ENCODE peak calls at places on chromosomes 1 and 21, in eight cellular contexts. N, K, I, Q, E, Z, O and H are unnamed samples.

GRCh38 chr1:29256395-29256794 is 20.1 kb downstream of the PTPRU start:
- DNase-seq in K (no peak), Q (no peak), E (no peak), I (no peak), O (no peak), N (no peak), Z (peak; percentile 69), H (peak; percentile 70)

GRCh38 chr1:214031267-214031650 is 43.5 kb downstream of the PROX1 start:
- DNase-seq in Q (no peak), N (no peak), O (peak; percentile 57), I (no peak), Z (peak; percentile 78), E (no peak), K (no peak), H (peak; percentile 89)

GRCh38 chr1:110630770-110631663 is 24.9 kb upstream of the KCNA2 start:
- DNase-seq in Q (no peak), K (peak; percentile 90), I (peak; percentile 84), E (peak; percentile 64), N (peak; percentile 80), O (peak; percentile 69), Z (peak; percentile 80), H (peak; percentile 94)

GRCh38 chr1:235127203-235127602 is 1.4 kb downstream of the TOMM20 start:
- DNase-seq in E (no peak), I (no peak), N (no peak), K (peak; percentile 15), O (no peak), Z (no peak), Q (no peak), H (no peak)

GRCh38 chr1:31239653-31240241 is at the start of gene NKAIN1:
- DNase-seq in Z (peak; percentile 70), N (no peak), K (no peak), O (peak; percentile 64), Q (peak; percentile 22), I (no peak), E (peak; percentile 14), H (peak; percentile 86)

GRCh38 chr1:152481869-152482664 is 28.5 kb upstream of the LCE5A start:
- DNase-seq in Z (no peak), E (no peak), N (peak; percentile 22), Q (no peak), I (no peak), K (no peak), O (no peak), H (no peak)

GRCh38 chr1:218643281-218643680 is 298.1 kb downstream of the TGFB2 start:
- DNase-seq in N (no peak), Z (peak; percentile 14), Q (no peak), I (no peak), K (no peak), E (no peak), O (no peak), H (no peak)

GRCh38 chr1:19203440-19203839 is 6.6 kb downstream of the UBR4 start:
- DNase-seq in E (peak; percentile 64), N (no peak), Q (peak; percentile 87), O (no peak), Z (no peak), I (no peak), K (no peak), H (no peak)

GRCh38 chr1:150555198-150555970 is 6.2 kb downstream of the ADAMTSL4 start:
- DNase-seq in K (no peak), Z (no peak), I (no peak), O (no peak), N (no peak), Q (no peak), E (no peak), H (no peak)

GRCh38 chr1:13749543-13750307 is 49.7 kb downstream of the PRDM2 start:
- DNase-seq in N (no peak), Z (peak; percentile 68), O (peak; percentile 51), E (peak; percentile 49), K (peak; percentile 55), Q (no peak), I (no peak), H (peak; percentile 85)

GRCh38 chr1:148372731-148373130 is 110.4 kb downstream of the PPIAL4G start:
- DNase-seq in N (peak; percentile 40), O (no peak), Z (no peak), E (no peak), Q (no peak), I (no peak), K (peak; percentile 19), H (no peak)

GRCh38 chr1:7576946-7577657 is 194.0 kb upstream of the VAMP3 start:
- DNase-seq in K (no peak), O (no peak), I (no peak), Z (peak; percentile 68), Q (no peak), E (peak; percentile 9), N (no peak), H (peak; percentile 83)

GRCh38 chr1:67572217-67572593 is 112.8 kb upstream of the GADD45A start:
- DNase-seq in Z (no peak), Q (peak; percentile 25), K (no peak), I (no peak), E (no peak), O (no peak), N (no peak), H (no peak)
- H3K9ac ChIP-seq in Z (no peak overlapping the region), Q (no peak overlapping the region), K (no peak overlapping the region), I (no peak overlapping the region), E (no peak overlapping the region), O (no peak overlapping the region), N (peak overlapping the region; percentile 54), H (no peak overlapping the region)

GRCh38 chr1:70038025-70038424 is 167.4 kb downstream of the LRRC40 start:
- DNase-seq in Z (peak; percentile 57), O (no peak), I (no peak), N (no peak), K (no peak), E (no peak), Q (peak; percentile 28), H (no peak)

GRCh38 chr1:70033934-70034333 is 171.4 kb downstream of the LRRC40 start:
- DNase-seq in K (no peak), Z (no peak), I (no peak), E (no peak), O (no peak), N (no peak), Q (no peak), H (no peak)

GRCh38 chr1:70039485-70039884 is 165.9 kb downstream of the LRRC40 start:
- DNase-seq in Z (no peak), E (no peak), N (no peak), Q (no peak), I (no peak), O (no peak), K (no peak), H (no peak)

GRCh38 chr1:70033266-70033873 is 172.0 kb downstream of the LRRC40 start:
- DNase-seq in Z (no peak), O (no peak), K (no peak), N (no peak), I (no peak), Q (no peak), E (no peak), H (no peak)

GRCh38 chr1:70034403-70034802 is 171.0 kb downstream of the LRRC40 start:
- DNase-seq in E (peak; percentile 74), N (no peak), Z (peak; percentile 90), K (no peak), I (no peak), Q (peak; percentile 51), O (peak; percentile 31), H (peak; percentile 82)
- H3K27ac ChIP-seq in E (no peak overlapping the region), N (no peak overlapping the region), Z (no peak overlapping the region), K (no peak overlapping the region), I (no peak overlapping the region), Q (no peak overlapping the region), O (no peak overlapping the region), H (no peak overlapping the region)

DNA sequence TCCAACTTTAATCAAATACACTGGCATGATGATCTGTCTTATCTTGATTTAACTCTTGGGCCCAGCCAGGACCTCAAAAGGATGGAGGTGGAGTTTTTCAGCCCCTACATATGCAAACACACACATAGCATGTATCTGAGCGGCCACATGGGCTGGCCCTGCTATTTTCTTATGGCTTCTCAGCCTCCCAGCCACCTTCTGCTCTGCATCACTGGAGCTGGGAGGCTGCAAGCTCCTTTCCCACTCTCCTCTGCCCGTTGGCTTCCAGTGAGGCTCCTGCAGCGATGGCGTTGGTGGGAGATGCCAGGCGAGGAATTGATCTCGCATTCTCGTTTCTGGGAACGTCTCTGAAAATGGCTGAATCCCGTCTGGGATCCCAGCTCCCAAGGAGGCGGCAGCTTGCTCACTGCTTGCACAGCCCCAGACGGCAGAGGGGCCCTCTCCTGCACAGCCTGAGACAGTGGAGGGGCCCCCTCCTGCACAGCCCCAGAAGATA is 1.7 kb upstream of the PRXL2B start:
- DNase-seq in E (no peak), O (no peak), K (no peak), N (no peak), Q (no peak), I (no peak), Z (no peak), H (no peak)
- H3K9ac ChIP-seq in E (no peak overlapping the region), O (peak overlapping the region; percentile 68), K (peak overlapping the region; percentile 62), N (peak overlapping the region; percentile 97), Q (peak overlapping the region; percentile 89), I (peak overlapping the region; percentile 89), Z (no peak overlapping the region), H (no peak overlapping the region)

GRCh38 chr21:21412096-21412495 is 413.9 kb downstream of the NCAM2 start:
- DNase-seq in E (no peak), K (no peak), N (no peak), O (no peak), Q (no peak), I (no peak), Z (no peak), H (no peak)

GRCh38 chr21:21415741-21416140 is 417.5 kb downstream of the NCAM2 start:
- DNase-seq in Q (peak; percentile 48), N (no peak), E (no peak), Z (no peak), O (no peak), I (no peak), K (no peak), H (no peak)
- H3K27ac ChIP-seq in Q (no peak overlapping the region), N (no peak overlapping the region), E (no peak overlapping the region), Z (no peak overlapping the region), O (no peak overlapping the region), I (no peak overlapping the region), K (no peak overlapping the region), H (no peak overlapping the region)

DNA sequence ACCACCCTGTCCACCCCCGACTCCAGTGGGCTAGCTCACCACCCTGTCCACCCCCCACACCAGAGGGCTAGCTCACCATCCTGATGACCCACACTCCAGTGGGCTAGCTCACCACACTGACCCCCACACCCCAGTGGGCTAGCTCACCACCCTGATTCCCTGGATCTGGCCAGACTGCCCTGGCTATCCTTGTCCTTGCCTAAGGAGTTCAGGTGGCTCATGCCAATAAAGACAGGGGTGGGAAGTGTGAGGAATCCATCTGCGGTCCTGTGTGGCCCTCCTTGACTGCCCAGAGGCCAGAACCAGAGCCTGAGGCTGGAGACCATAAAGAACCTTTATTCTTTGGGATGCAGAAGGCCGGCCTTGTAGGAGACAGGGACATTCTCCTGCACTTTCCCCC is 3.6 kb downstream of the PADI1 start:
- DNase-seq in K (no peak), N (no peak), Q (no peak), O (no peak), Z (no peak), I (no peak), E (no peak), H (no peak)
- H3K9ac ChIP-seq in K (no peak overlapping the region), N (no peak overlapping the region), Q (no peak overlapping the region), O (peak overlapping the region; percentile 25), Z (no peak overlapping the region), I (no peak overlapping the region), E (peak overlapping the region; percentile 1), H (no peak overlapping the region)

DNA sequence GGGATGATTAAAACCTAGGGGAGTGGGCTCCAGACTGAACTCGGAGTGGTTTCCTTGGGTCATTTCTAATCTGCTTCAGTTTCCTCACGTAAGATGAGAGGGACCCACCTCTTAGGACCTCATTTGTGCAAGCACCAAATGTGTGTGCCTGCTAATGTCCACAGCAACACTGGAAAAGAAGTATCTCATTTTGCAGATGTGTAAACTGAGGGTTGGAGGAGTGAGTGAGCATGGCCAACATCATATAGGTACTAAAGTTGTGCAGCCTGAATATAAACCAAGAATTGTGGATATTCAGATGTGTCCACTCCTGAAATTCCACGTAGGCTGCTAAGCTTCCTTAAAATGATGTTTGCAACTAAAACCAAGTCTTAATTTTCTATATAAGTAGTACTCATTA is 51.7 kb downstream of the GADD45A start:
- DNase-seq in N (no peak), Q (no peak), O (no peak), Z (no peak), I (no peak), K (no peak), E (no peak), H (no peak)
- H3K27ac ChIP-seq in N (peak overlapping the region; percentile 89), Q (peak overlapping the region; percentile 77), O (no peak overlapping the region), Z (no peak overlapping the region), I (peak overlapping the region; percentile 79), K (peak overlapping the region; percentile 68), E (peak overlapping the region; percentile 87), H (no peak overlapping the region)